ENCODE peak calls at places on chromosomes 13 and 19, in seven cellular contexts. F is AG04450, G is psoas muscle, Y is H1, S is fibroblast of lung, K is HFF-Myc, E is adrenal gland. U is an unnamed sample.

GRCh38 chr13:41186481-41186880 is 7.9 kb downstream of the KBTBD7 start:
- DNase-seq in E (no peak), S (no peak), G (no peak), K (no peak), F (no peak), Y (no peak), U (no peak)

GRCh38 chr13:109396266-109396665 is 390.1 kb downstream of the IRS2 start:
- DNase-seq in E (no peak), G (no peak), K (no peak), F (no peak), Y (no peak), S (no peak), U (no peak)

GRCh38 chr13:31007392-31007791 is 74.9 kb downstream of the TEX26 start:
- DNase-seq in F (no peak), S (no peak), K (no peak), Y (peak), E (no peak), G (no peak), U (no peak)

GRCh38 chr19:4144666-4145261 is 8.7 kb upstream of the CREB3L3 start:
- DNase-seq in K (no peak), G (no peak), E (peak), Y (no peak), S (peak), F (no peak), U (no peak)

GRCh38 chr19:47243776-47244547 is 12.4 kb upstream of the CCDC9 start:
- DNase-seq in E (peak), K (peak), Y (peak), F (peak), S (peak), G (peak), U (peak)

GRCh38 chr19:45508931-45509691 is 1.8 kb downstream of the VASP start:
- DNase-seq in Y (peak), S (peak), G (peak), F (no peak), K (no peak), E (peak), U (no peak)

GRCh38 chr13:109159650-109160309 is 530.4 kb downstream of the MYO16 start:
- DNase-seq in F (no peak), K (no peak), E (no peak), Y (no peak), S (no peak), G (no peak), U (no peak)

GRCh38 chr13:46052314-46053161 is at the start of gene ZC3H13:
- DNase-seq in E (peak), G (peak), S (peak), K (peak), Y (peak), F (peak), U (peak)

GRCh38 chr13:74061939-74062595 is 72.1 kb downstream of the KLF12 start:
- DNase-seq in Y (no peak), S (peak), E (no peak), G (no peak), F (no peak), K (no peak), U (peak)

GRCh38 chr19:491146-491741 is 5.0 kb upstream of the MADCAM1 start:
- DNase-seq in K (no peak), F (no peak), Y (peak), G (no peak), E (no peak), S (no peak), U (no peak)

GRCh38 chr13:39783051-39783450 is 127.6 kb downstream of the COG6 start:
- DNase-seq in K (no peak), S (no peak), G (no peak), E (no peak), Y (no peak), F (no peak), U (no peak)

GRCh38 chr13:53778937-53779336 is 750.3 kb downstream of the OLFM4 start:
- DNase-seq in S (no peak), Y (no peak), G (no peak), K (no peak), F (no peak), E (no peak), U (no peak)

GRCh38 chr13:53783466-53783865 is 754.9 kb downstream of the OLFM4 start:
- DNase-seq in F (no peak), K (no peak), G (no peak), Y (no peak), E (no peak), S (no peak), U (no peak)

GRCh38 chr13:53781941-53782340 is 753.3 kb downstream of the OLFM4 start:
- DNase-seq in G (no peak), Y (no peak), S (no peak), E (no peak), F (no peak), K (no peak), U (no peak)

GRCh38 chr13:53784331-53784730 is 755.7 kb downstream of the OLFM4 start:
- DNase-seq in E (no peak), K (no peak), S (no peak), Y (no peak), F (no peak), G (no peak), U (no peak)

GRCh38 chr13:53782400-53783030 is 753.9 kb downstream of the OLFM4 start:
- DNase-seq in Y (peak), F (no peak), S (peak), G (no peak), E (peak), K (peak), U (no peak)
- H3K4me3 ChIP-seq in Y (no peak), F (no peak), S (no peak), G (peak), E (peak), K (no peak), U (no peak)

GRCh38 chr19:43527860-43528622 is 1.0 kb upstream of the ETHE1 start:
- DNase-seq in G (peak), F (no peak), K (no peak), S (no peak), E (peak), Y (no peak), U (no peak)

GRCh38 chr19:43524922-43525835 is 1.8 kb downstream of the ETHE1 start:
- DNase-seq in K (no peak), G (peak), S (peak), F (no peak), E (peak), Y (peak), U (no peak)

GRCh38 chr19:43522929-43523328 is 4.1 kb downstream of the ETHE1 start:
- DNase-seq in Y (no peak), K (no peak), E (no peak), G (no peak), F (no peak), S (no peak), U (no peak)

GRCh38 chr19:43525836-43526771 is 897 bp downstream of the ETHE1 start:
- DNase-seq in S (no peak), Y (peak), E (peak), G (no peak), F (no peak), K (no peak), U (no peak)

DNA sequence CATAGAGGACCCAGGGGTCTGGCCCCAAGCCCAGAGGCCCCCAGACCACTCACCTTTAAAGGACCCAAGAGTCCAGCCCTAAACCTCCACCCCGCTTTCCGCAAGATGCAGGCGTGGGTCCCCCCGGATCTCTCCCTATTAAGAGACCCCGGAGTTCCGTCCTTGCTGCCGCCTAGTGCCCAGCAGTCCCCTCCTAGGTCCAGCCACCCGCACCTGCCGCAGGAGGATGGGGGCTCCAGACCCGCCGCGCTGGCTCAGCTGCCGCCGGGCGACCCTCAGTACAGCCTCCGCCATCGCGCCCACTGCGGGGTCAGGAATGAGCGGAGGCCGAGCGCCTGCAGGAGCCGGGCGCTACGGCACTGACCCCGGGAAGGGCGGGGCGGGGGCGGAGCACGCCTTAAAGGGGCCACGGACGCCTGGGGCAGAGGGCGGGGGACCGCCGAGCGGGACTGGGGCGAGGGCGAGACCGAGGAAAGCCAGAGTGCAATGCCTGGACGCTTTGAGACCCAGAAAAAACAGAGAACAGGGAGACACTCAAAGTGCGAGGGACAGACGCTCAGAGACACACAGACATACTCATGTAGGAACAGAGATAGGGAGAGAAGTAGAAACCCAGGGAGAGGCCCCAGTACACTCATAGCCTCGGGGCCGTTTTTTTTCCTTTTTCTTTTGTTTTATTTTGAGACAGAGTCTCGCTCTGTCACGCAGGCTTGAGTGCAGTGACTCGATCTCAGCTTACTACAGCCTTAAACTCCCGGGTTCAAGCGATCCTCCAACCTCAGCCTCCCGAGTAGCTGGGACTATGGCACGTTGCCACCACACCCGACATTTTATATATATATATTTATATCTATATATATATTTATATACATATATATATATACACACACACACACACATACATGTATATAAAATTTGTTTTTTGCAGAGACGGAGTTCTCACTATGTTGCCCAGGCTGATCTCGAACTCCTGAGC is at the start of gene ETHE1:
- DNase-seq in F (no peak), S (peak), K (no peak), Y (peak), E (peak), G (peak), U (no peak)
- TF ChIP-seq CTCF in F (no peak), S (no peak), K (no peak), Y (no peak), E (no peak), G (no peak), U (no peak)

GRCh38 chr19:34066007-34066656 is 106.2 kb upstream of the LSM14A start:
- DNase-seq in S (no peak), Y (no peak), G (no peak), F (no peak), E (no peak), K (no peak), U (no peak)

GRCh38 chr19:34067861-34068271 is 104.4 kb upstream of the LSM14A start:
- DNase-seq in E (no peak), F (no peak), G (no peak), S (peak), K (no peak), Y (no peak), U (no peak)
- H3K4me3 ChIP-seq in E (no peak), F (no peak), G (no peak), S (no peak), K (no peak), Y (no peak), U (no peak)

DNA sequence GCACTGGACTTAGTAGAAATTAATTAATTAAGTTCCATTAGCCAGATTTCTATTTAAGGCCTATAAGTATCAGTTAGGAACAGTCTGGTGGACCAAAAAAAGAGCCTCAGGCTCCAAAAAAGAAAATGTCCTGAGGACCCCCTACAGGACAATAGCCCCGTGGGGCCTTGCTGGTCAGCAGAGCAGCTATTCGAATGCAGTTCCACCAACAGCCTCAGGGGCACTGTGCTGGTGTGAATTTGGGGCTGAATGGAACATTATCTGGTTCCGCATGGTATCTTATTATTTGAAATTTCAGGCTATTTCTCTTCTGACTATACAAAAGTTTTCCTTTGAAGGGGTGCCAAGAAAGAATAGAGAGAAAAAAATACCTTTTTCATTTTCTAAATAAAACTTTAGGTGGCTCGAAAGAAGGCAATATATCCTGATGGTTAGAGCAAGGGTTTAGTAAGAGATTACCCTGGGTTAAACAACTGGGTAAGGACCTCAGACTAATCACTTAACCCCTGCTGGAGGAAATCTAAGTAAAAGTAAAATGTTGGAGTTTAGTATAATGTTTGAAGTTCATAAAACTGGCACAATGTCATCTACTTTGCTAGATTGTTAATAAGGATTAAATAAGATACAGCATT is 147.2 kb downstream of the MIPEP start:
- DNase-seq in K (no peak), F (no peak), E (no peak), Y (peak), G (no peak), S (no peak), U (no peak)
- TF ChIP-seq CTCF in K (peak), F (peak), E (peak), Y (peak), G (peak), S (peak), U (no peak)

DNA sequence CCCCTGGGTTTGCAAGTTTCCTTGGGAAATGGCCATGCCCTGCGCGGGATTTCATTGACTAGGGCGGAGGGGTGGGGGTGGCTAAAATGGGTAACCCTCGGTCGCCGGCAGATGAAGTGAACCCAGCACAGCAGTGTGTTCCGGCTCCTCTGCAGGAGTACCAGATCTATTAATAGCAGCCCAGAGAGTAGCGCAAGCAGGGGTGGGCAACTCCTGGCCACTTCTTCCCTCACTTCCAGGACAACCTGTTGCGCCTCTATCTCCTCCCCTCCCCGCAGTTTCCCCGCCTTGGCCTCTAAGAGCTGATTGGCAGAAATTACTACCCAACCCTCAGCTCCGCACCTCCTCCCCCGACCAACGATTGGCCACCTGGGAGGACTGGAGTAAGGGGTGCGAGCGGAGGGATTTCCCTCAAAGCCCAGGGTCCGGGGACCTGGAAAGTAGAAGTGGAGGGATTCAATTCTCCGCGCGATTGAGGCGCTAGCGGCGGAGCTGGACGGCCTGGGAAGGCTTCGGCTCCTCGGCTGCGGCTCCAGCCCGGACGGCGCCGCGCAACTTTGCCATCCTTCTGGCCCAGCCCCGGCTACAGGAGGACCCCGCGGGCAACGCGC is at the start of gene FREM2:
- DNase-seq in G (peak), F (no peak), S (peak), Y (peak), E (no peak), K (no peak), U (no peak)
- H3K4me3 ChIP-seq in G (peak), F (no peak), S (peak), Y (peak), E (peak), K (no peak), U (no peak)

U was measured in AG04449.